ENCODE peak calls at places on chromosomes 3 and 15, in six cellular contexts. P is stimulated activated CD4-positive, alpha-beta T cell treated with anti-CD3 and anti-CD28 coated beads, Interleukin-2, amount 100 ng/mL, for 48 hours; W is NCI-H345; C is anterior cingulate cortex; A is body of pancreas; L is T-helper 1 cell. T is an unnamed sample.

GRCh38 chr15:32717290-32718081 is at the start of gene GREM1:
- DNase-seq in P (no peak), W (no peak), C (peak), A (peak), L (no peak), T (no peak)

GRCh38 chr3:4416961-4417360 is 50.1 kb downstream of the SUMF1 start:
- DNase-seq in P (no peak), W (no peak), C (no peak), A (no peak), L (no peak), T (no peak)

GRCh38 chr15:90271459-90272166 is 6.1 kb downstream of the NGRN start:
- DNase-seq in P (no peak), W (no peak), C (no peak), A (no peak), L (no peak), T (no peak)

GRCh38 chr15:55858661-55859060 is 115.7 kb upstream of the PRTG start:
- DNase-seq in P (no peak), W (no peak), C (no peak), A (no peak), L (no peak), T (no peak)

GRCh38 chr15:67829647-67830504 is 4.6 kb downstream of the SKOR1 start:
- DNase-seq in P (no peak), W (no peak), C (no peak), A (no peak), L (no peak), T (no peak)

GRCh38 chr3:188025555-188025954 is 128.4 kb upstream of the LPP start:
- DNase-seq in P (no peak), W (no peak), C (no peak), A (no peak), L (no peak), T (no peak)

GRCh38 chr3:182323126-182323727 is 470.1 kb upstream of the ATP11B start:
- DNase-seq in P (no peak), W (no peak), C (no peak), A (no peak), L (no peak), T (no peak)

GRCh38 chr3:45690331-45691035 is 1.3 kb downstream of the SACM1L start:
- DNase-seq in P (no peak), W (no peak), C (no peak), A (no peak), L (no peak), T (no peak)

GRCh38 chr3:188687389-188687788 is 484.4 kb upstream of the TPRG1 start:
- DNase-seq in P (no peak), W (no peak), C (no peak), A (no peak), L (no peak), T (no peak)

GRCh38 chr3:48747015-48747615 is 30.1 kb upstream of the IP6K2 start:
- DNase-seq in P (no peak), W (no peak), C (no peak), A (no peak), L (no peak), T (no peak)

GRCh38 chr15:56124391-56124790 is 119.3 kb downstream of the RFX7 start:
- DNase-seq in P (no peak), W (peak), C (no peak), A (no peak), L (no peak), T (no peak)

GRCh38 chr3:117788086-117788485 is 1078.5 kb downstream of the TUSC7 start:
- DNase-seq in P (no peak), W (peak), C (no peak), A (peak), L (no peak), T (no peak)

GRCh38 chr3:143974877-143975238 is 3.2 kb downstream of the DIPK2A start:
- DNase-seq in P (no peak), W (no peak), C (no peak), A (no peak), L (no peak), T (no peak)

GRCh38 chr3:37627951-37628620 is 233.6 kb upstream of the CTDSPL start:
- DNase-seq in P (no peak), W (no peak), C (no peak), A (no peak), L (no peak), T (no peak)

GRCh38 chr3:128383316-128384235 is 83.1 kb downstream of the DNAJB8 start:
- DNase-seq in P (no peak), W (peak), C (no peak), A (peak), L (no peak), T (peak)

GRCh38 chr3:58484049-58484721 is 7.7 kb upstream of the KCTD6 start:
- DNase-seq in P (no peak), W (no peak), C (no peak), A (no peak), L (no peak), T (no peak)

GRCh38 chr3:194205675-194206133 is 69.8 kb downstream of the HES1 start:
- DNase-seq in P (no peak), W (peak), C (no peak), A (peak), L (no peak), T (peak)

GRCh38 chr3:170420307-170420821 is 1.7 kb downstream of the CLDN11 start:
- DNase-seq in P (no peak), W (no peak), C (no peak), A (no peak), L (no peak), T (no peak)

GRCh38 chr3:185422677-185423076 is 59.7 kb downstream of the MAP3K13 start:
- DNase-seq in P (no peak), W (no peak), C (no peak), A (no peak), L (no peak), T (no peak)

GRCh38 chr15:39549912-39550311 is 31.0 kb upstream of the THBS1 start:
- DNase-seq in P (no peak), W (no peak), C (no peak), A (no peak), L (no peak), T (no peak)

GRCh38 chr3:134327594-134327975 is 46.7 kb downstream of the AMOTL2 start:
- DNase-seq in P (no peak), W (no peak), C (no peak), A (no peak), L (no peak), T (no peak)

GRCh38 chr3:153462550-153462949 is 300.5 kb downstream of the RAP2B start:
- DNase-seq in P (no peak), W (no peak), C (no peak), A (no peak), L (no peak), T (no peak)

GRCh38 chr15:27342991-27343390 is 372.0 kb downstream of the GABRG3 start:
- DNase-seq in P (no peak), W (no peak), C (no peak), A (no peak), L (no peak), T (no peak)

GRCh38 chr3:124878561-124879394 is 8.4 kb downstream of the ITGB5 start:
- DNase-seq in P (no peak), W (no peak), C (no peak), A (peak), L (no peak), T (peak)

GRCh38 chr3:33664195-33664594 is 53.9 kb downstream of the CLASP2 start:
- DNase-seq in P (no peak), W (no peak), C (no peak), A (no peak), L (no peak), T (no peak)

GRCh38 chr3:112773-113172 is 83.8 kb upstream of the CHL1 start:
- DNase-seq in P (no peak), W (no peak), C (no peak), A (no peak), L (no peak), T (no peak)

GRCh38 chr3:78742041-78742440 is 1025.8 kb downstream of the ROBO1 start:
- DNase-seq in P (no peak), W (no peak), C (no peak), A (no peak), L (no peak), T (no peak)

GRCh38 chr3:194761384-194761783 is 75.7 kb downstream of the FAM43A start:
- DNase-seq in P (no peak), W (peak), C (no peak), A (no peak), L (no peak), T (no peak)

GRCh38 chr3:66038726-66039589 is at the start of gene MAGI1:
- DNase-seq in P (peak), W (peak), C (peak), A (peak), L (no peak), T (peak)

GRCh38 chr3:48432411-48433371 is 2.8 kb upstream of the PLXNB1 start:
- DNase-seq in P (no peak), W (no peak), C (no peak), A (no peak), L (no peak), T (no peak)

GRCh38 chr3:134039161-134039862 is 9.6 kb upstream of the SLCO2A1 start:
- DNase-seq in P (no peak), W (no peak), C (no peak), A (no peak), L (no peak), T (no peak)

GRCh38 chr3:177787279-177788041 is 590.2 kb upstream of the TBL1XR1 start:
- DNase-seq in P (no peak), W (no peak), C (no peak), A (no peak), L (no peak), T (no peak)

GRCh38 chr3:55091381-55092225 is 163.7 kb upstream of the LRTM1 start:
- DNase-seq in P (no peak), W (no peak), C (no peak), A (no peak), L (no peak), T (no peak)

GRCh38 chr3:172646439-172647015 is 64.3 kb downstream of the NCEH1 start:
- DNase-seq in P (no peak), W (peak), C (no peak), A (no peak), L (no peak), T (no peak)

GRCh38 chr3:124893526-124893925 is 6.4 kb upstream of the ITGB5 start:
- DNase-seq in P (no peak), W (no peak), C (no peak), A (no peak), L (no peak), T (no peak)

GRCh38 chr15:26179906-26180305 is 316.8 kb upstream of the ATP10A start:
- DNase-seq in P (no peak), W (no peak), C (no peak), A (no peak), L (no peak), T (no peak)

T was measured in GDM1.